ENCODE peak calls at places on chromosome 5, in nine cellular contexts. A is fibroblast of lung; M is GM10248; T is mucosa of gallbladder; R is iPS DF 19.7; Z is cardiac fibroblast; X is epithelial cell of esophagus; L is stimulated activated CD8-positive, alpha-beta memory T cell treated with anti-CD3 and anti-CD28 coated beads, Interleukin-4, amount 100 ng/mL, for 48 hours; Y is activated naive CD8-positive, alpha-beta T cell treated with anti-CD3 and anti-CD28 coated beads, Interleukin-2, amount 50 U/mL, for 24 hours. F is an unnamed sample.
A peak's percentile ranks its signal among the peaks of the same experiment; 100 is the strongest.

GRCh38 chr5:53425598-53426516 is 54.6 kb upstream of the FST start:
- DNase-seq in T (no peak), Y (peak; percentile 11), X (no peak), M (no peak), R (peak; percentile 35), L (peak; percentile 40), A (peak; percentile 39), Z (peak; percentile 27), F (peak; percentile 40)

GRCh38 chr5:121630402-121630801 is 221.3 kb upstream of the FTMT start:
- DNase-seq in X (peak; percentile 48), T (no peak), Z (peak; percentile 6), R (no peak), Y (no peak), L (no peak), A (no peak), M (no peak), F (no peak)

GRCh38 chr5:11602298-11602697 is 301.9 kb downstream of the CTNND2 start:
- DNase-seq in L (no peak), X (no peak), T (no peak), Z (no peak), Y (no peak), M (no peak), R (no peak), A (no peak), F (no peak)

GRCh38 chr5:68522863-68523262 is 307.3 kb downstream of the PIK3R1 start:
- DNase-seq in Z (no peak), X (no peak), M (no peak), R (no peak), L (no peak), Y (no peak), A (peak; percentile 13), T (no peak), F (no peak)

GRCh38 chr5:133994990-133995333 is 9.8 kb downstream of the VDAC1 start:
- DNase-seq in Z (no peak), Y (no peak), R (no peak), M (no peak), T (no peak), L (no peak), A (no peak), X (no peak), F (no peak)

GRCh38 chr5:146027746-146028145 is 77.6 kb downstream of the PLAC8L1 start:
- DNase-seq in A (peak; percentile 60), L (no peak), R (no peak), Y (no peak), T (peak; percentile 87), Z (no peak), M (no peak), X (peak; percentile 96), F (no peak)

GRCh38 chr5:126477281-126477680 is 54.1 kb downstream of the GRAMD2B start:
- DNase-seq in X (no peak), A (peak; percentile 71), L (no peak), R (no peak), T (no peak), Z (peak; percentile 29), Y (no peak), M (no peak), F (no peak)

GRCh38 chr5:74364507-74364906 is 276.0 kb downstream of the ENC1 start:
- DNase-seq in L (no peak), Y (no peak), X (no peak), M (no peak), T (no peak), A (no peak), Z (no peak), R (no peak), F (no peak)

GRCh38 chr5:137096149-137097103 is 402.7 kb downstream of the SPOCK1 start:
- DNase-seq in X (peak; percentile 79), A (peak; percentile 85), Z (no peak), L (no peak), M (no peak), Y (no peak), T (no peak), R (no peak), F (no peak)

GRCh38 chr5:33379757-33380156 is 61.0 kb upstream of the TARS1 start:
- DNase-seq in T (no peak), R (peak; percentile 54), Z (peak; percentile 65), M (no peak), L (no peak), Y (no peak), X (peak; percentile 43), A (no peak), F (peak; percentile 67)

GRCh38 chr5:55418994-55419991 is 111.5 kb downstream of the MTREX start:
- DNase-seq in A (peak; percentile 78), R (no peak), T (no peak), L (no peak), Y (no peak), Z (peak; percentile 54), X (no peak), M (no peak), F (no peak)

GRCh38 chr5:67515020-67515689 is 318.6 kb upstream of the CD180 start:
- DNase-seq in M (no peak), X (no peak), Y (peak; percentile 33), T (no peak), L (peak; percentile 46), A (no peak), R (no peak), Z (no peak), F (no peak)

GRCh38 chr5:116613445-116613844 is 38.8 kb upstream of the SEMA6A start:
- DNase-seq in L (no peak), A (no peak), Y (no peak), Z (no peak), X (no peak), M (no peak), R (no peak), T (no peak), F (no peak)

GRCh38 chr5:150567031-150567680 is 59.2 kb downstream of the NDST1 start:
- DNase-seq in Z (peak; percentile 93), L (no peak), X (peak; percentile 45), R (no peak), A (peak; percentile 92), T (no peak), M (no peak), Y (no peak), F (no peak)

GRCh38 chr5:142600611-142601360 is 85.1 kb downstream of the FGF1 start:
- DNase-seq in X (peak; percentile 8), Y (no peak), T (peak; percentile 57), M (no peak), Z (peak; percentile 70), A (peak; percentile 87), L (no peak), R (no peak), F (no peak)

GRCh38 chr5:120808606-120809005 is 344.5 kb downstream of the PRR16 start:
- DNase-seq in L (no peak), T (no peak), R (no peak), M (no peak), X (no peak), Z (no peak), A (peak; percentile 53), Y (no peak), F (no peak)

GRCh38 chr5:154390096-154390495 is 55.7 kb upstream of the SAP30L start:
- DNase-seq in Y (no peak), L (no peak), M (no peak), T (no peak), X (no peak), A (peak; percentile 83), Z (peak; percentile 70), R (no peak), F (no peak)

GRCh38 chr5:167694562-167694961 is 596.9 kb upstream of the WWC1 start:
- DNase-seq in Z (no peak), R (no peak), A (peak; percentile 53), L (no peak), M (no peak), Y (no peak), X (no peak), T (no peak), F (no peak)

GRCh38 chr5:9046756-9047481 is 499.0 kb downstream of the SEMA5A start:
- DNase-seq in T (no peak), Z (peak; percentile 76), Y (no peak), A (peak; percentile 96), X (peak; percentile 93), M (no peak), L (no peak), R (no peak), F (no peak)

GRCh38 chr5:148268556-148268955 is at the start of gene SPINK13:
- DNase-seq in Z (peak; percentile 54), Y (no peak), M (no peak), T (peak; percentile 48), R (no peak), A (peak; percentile 86), L (no peak), X (peak; percentile 89), F (no peak)

GRCh38 chr5:109877670-109878045 is 187.9 kb downstream of the MAN2A1 start:
- DNase-seq in Y (no peak), X (peak; percentile 61), M (no peak), Z (no peak), T (no peak), R (no peak), A (peak; percentile 64), L (no peak), F (no peak)

GRCh38 chr5:10467281-10468198 is 25.9 kb downstream of the ROPN1L start:
- DNase-seq in M (no peak), Z (peak; percentile 55), X (peak; percentile 45), A (peak; percentile 77), T (no peak), L (no peak), R (no peak), Y (no peak), F (no peak)

GRCh38 chr5:67880876-67881275 is 334.7 kb upstream of the PIK3R1 start:
- DNase-seq in M (no peak), A (peak; percentile 9), Z (no peak), L (no peak), T (no peak), Y (no peak), X (peak; percentile 72), R (no peak), F (no peak)

GRCh38 chr5:33415811-33416354 is 24.9 kb upstream of the TARS1 start:
- DNase-seq in Z (no peak), X (no peak), R (no peak), A (no peak), Y (no peak), T (no peak), L (no peak), M (no peak), F (no peak)

GRCh38 chr5:35129276-35129675 is 81.5 kb upstream of the AGXT2 start:
- DNase-seq in L (no peak), T (no peak), X (no peak), A (peak; percentile 97), M (no peak), R (no peak), Z (peak; percentile 74), Y (no peak), F (no peak)

GRCh38 chr5:54860321-54860720 is 125.1 kb downstream of the ESM1 start:
- DNase-seq in M (no peak), T (no peak), A (no peak), Z (peak; percentile 56), X (peak; percentile 70), Y (no peak), L (no peak), R (no peak), F (no peak)

GRCh38 chr5:110077147-110077546 is 387.4 kb downstream of the MAN2A1 start:
- DNase-seq in A (no peak), T (no peak), X (no peak), Y (no peak), Z (no peak), L (no peak), R (no peak), M (no peak), F (no peak)

GRCh38 chr5:54013556-54014157 is 296.7 kb downstream of the ARL15 start:
- DNase-seq in L (peak; percentile 49), R (no peak), X (peak; percentile 97), Y (peak; percentile 36), M (no peak), T (peak; percentile 19), Z (peak; percentile 81), A (peak; percentile 89), F (no peak)

GRCh38 chr5:139787568-139788293 is 7.9 kb upstream of the PSD2 start:
- DNase-seq in X (peak; percentile 70), T (peak; percentile 89), L (peak; percentile 97), Z (peak; percentile 78), Y (peak; percentile 91), R (no peak), A (peak; percentile 47), M (peak; percentile 94), F (peak; percentile 67)

GRCh38 chr5:179345429-179346321 is at the start of gene ADAMTS2:
- DNase-seq in X (no peak), T (peak; percentile 29), Z (peak; percentile 75), A (no peak), R (no peak), Y (peak; percentile 7), L (no peak), M (no peak), F (no peak)

GRCh38 chr5:67165524-67166459 is 30.8 kb downstream of the CD180 start:
- DNase-seq in Y (peak; percentile 82), X (peak; percentile 77), M (peak; percentile 89), A (peak; percentile 70), Z (peak; percentile 87), T (peak; percentile 88), L (peak; percentile 87), R (peak; percentile 52), F (peak; percentile 89)

F was measured in OCI-LY7.